ENCODE peak calls at places on chromosomes 12 and 14, in nine cellular contexts. Y is left ventricle myocardium inferior, D is GM13977, F is psoas muscle, J is HFFc6, K is dorsolateral prefrontal cortex, R is AG09309, P is cardiac fibroblast, O is astrocyte. S is an unnamed sample.

GRCh38 chr14:80930836-80931389 is 10.6 kb downstream of the CEP128 start:
- DNase-seq in Y (no peak), D (peak), F (no peak), J (peak), K (no peak), R (peak), P (peak), O (peak), S (no peak)

GRCh38 chr12:3135522-3136461 is 58.6 kb downstream of the TSPAN9 start:
- DNase-seq in Y (no peak), D (peak), F (no peak), J (peak), K (no peak), R (peak), P (peak), O (peak), S (peak)

GRCh38 chr14:91897121-91897701 is 29.9 kb upstream of the TC2N start:
- DNase-seq in Y (peak), D (no peak), F (peak), J (peak), K (peak), R (peak), P (peak), O (peak), S (no peak)

GRCh38 chr12:119179335-119180021 is 747 bp downstream of the HSPB8 start:
- DNase-seq in Y (no peak), D (no peak), F (no peak), J (peak), K (no peak), R (no peak), P (peak), O (peak), S (no peak)

GRCh38 chr14:82070040-82070439 is 536.4 kb upstream of the SEL1L start:
- DNase-seq in Y (no peak), D (no peak), F (no peak), J (no peak), K (no peak), R (no peak), P (no peak), O (no peak), S (no peak)

GRCh38 chr12:49296034-49296835 is 1.3 kb downstream of the PRPH start:
- DNase-seq in Y (no peak), D (peak), F (peak), J (no peak), K (no peak), R (no peak), P (no peak), O (no peak), S (no peak)

GRCh38 chr12:3489057-3489456 is 1.9 kb upstream of the PRMT8 start:
- DNase-seq in Y (no peak), D (no peak), F (no peak), J (no peak), K (no peak), R (peak), P (peak), O (peak), S (no peak)

GRCh38 chr12:31590730-31591307 is at the start of gene DENND5B:
- DNase-seq in Y (peak), D (peak), F (peak), J (peak), K (peak), R (no peak), P (peak), O (peak), S (peak)

GRCh38 chr12:58564721-58565120 is 355.6 kb downstream of the LRIG3 start:
- DNase-seq in Y (no peak), D (no peak), F (no peak), J (no peak), K (no peak), R (no peak), P (no peak), O (peak), S (no peak)

GRCh38 chr12:113802966-113803828 is 162.9 kb downstream of the RBM19 start:
- DNase-seq in Y (no peak), D (no peak), F (no peak), J (no peak), K (no peak), R (no peak), P (no peak), O (no peak), S (no peak)

GRCh38 chr14:89236846-89237245 is 180.2 kb downstream of the FOXN3 start:
- DNase-seq in Y (no peak), D (no peak), F (no peak), J (no peak), K (no peak), R (no peak), P (no peak), O (no peak), S (no peak)

GRCh38 chr14:90575781-90576180 is 179.0 kb downstream of the CALM1 start:
- DNase-seq in Y (no peak), D (no peak), F (no peak), J (no peak), K (no peak), R (no peak), P (no peak), O (no peak), S (no peak)

GRCh38 chr14:54355698-54356097 is 41.1 kb upstream of the CDKN3 start:
- DNase-seq in Y (no peak), D (no peak), F (no peak), J (no peak), K (no peak), R (no peak), P (no peak), O (no peak), S (no peak)

GRCh38 chr14:51576112-51576420 is 75.6 kb upstream of the FRMD6 start:
- DNase-seq in Y (no peak), D (no peak), F (no peak), J (no peak), K (no peak), R (no peak), P (peak), O (peak), S (no peak)

GRCh38 chr14:74508844-74509428 is 15.4 kb downstream of the ISCA2 start:
- DNase-seq in Y (no peak), D (no peak), F (peak), J (no peak), K (no peak), R (no peak), P (no peak), O (no peak), S (no peak)

GRCh38 chr14:34554540-34555250 is 15.2 kb upstream of the EAPP start:
- DNase-seq in Y (no peak), D (peak), F (no peak), J (peak), K (no peak), R (no peak), P (no peak), O (no peak), S (peak)

GRCh38 chr12:65682145-65682544 is 142.1 kb upstream of the HMGA2 start:
- DNase-seq in Y (no peak), D (no peak), F (no peak), J (no peak), K (no peak), R (no peak), P (no peak), O (no peak), S (no peak)

GRCh38 chr12:59459966-59460365 is 135.9 kb upstream of the SLC16A7 start:
- DNase-seq in Y (no peak), D (no peak), F (no peak), J (peak), K (no peak), R (no peak), P (peak), O (peak), S (no peak)

GRCh38 chr12:131985145-131985875 is 35.6 kb downstream of the EP400 start:
- DNase-seq in Y (peak), D (no peak), F (no peak), J (no peak), K (no peak), R (no peak), P (no peak), O (no peak), S (no peak)

GRCh38 chr14:50067723-50068495 is 48.5 kb downstream of the VCPKMT start:
- DNase-seq in Y (no peak), D (no peak), F (no peak), J (peak), K (no peak), R (peak), P (peak), O (peak), S (peak)

GRCh38 chr14:104221636-104222375 is 83.4 kb downstream of the KIF26A start:
- DNase-seq in Y (no peak), D (no peak), F (peak), J (no peak), K (peak), R (no peak), P (no peak), O (no peak), S (no peak)

GRCh38 chr14:63438065-63438757 is 105.0 kb downstream of the PPP2R5E start:
- DNase-seq in Y (peak), D (no peak), F (peak), J (peak), K (no peak), R (peak), P (peak), O (peak), S (peak)

GRCh38 chr12:89309452-89309802 is 42.9 kb downstream of the DUSP6 start:
- DNase-seq in Y (no peak), D (no peak), F (no peak), J (no peak), K (no peak), R (no peak), P (no peak), O (no peak), S (no peak)

GRCh38 chr14:92954933-92955332 is 32.0 kb downstream of the CHGA start:
- DNase-seq in Y (no peak), D (no peak), F (no peak), J (no peak), K (no peak), R (no peak), P (no peak), O (no peak), S (no peak)

GRCh38 chr14:58479975-58480374 is 52.5 kb downstream of the KIAA0586 start:
- DNase-seq in Y (no peak), D (no peak), F (no peak), J (no peak), K (no peak), R (no peak), P (no peak), O (no peak), S (no peak)

GRCh38 chr14:78933948-78934524 is 763.9 kb downstream of the NRXN3 start:
- DNase-seq in Y (no peak), D (peak), F (no peak), J (peak), K (no peak), R (no peak), P (peak), O (peak), S (no peak)

GRCh38 chr12:2624543-2625266 is 170.1 kb upstream of the FKBP4 start:
- DNase-seq in Y (no peak), D (no peak), F (peak), J (peak), K (no peak), R (no peak), P (no peak), O (peak), S (no peak)

GRCh38 chr12:122790393-122791075 is 16.2 kb downstream of the CCDC62 start:
- DNase-seq in Y (no peak), D (no peak), F (no peak), J (peak), K (no peak), R (no peak), P (peak), O (peak), S (no peak)

GRCh38 chr12:127241056-127241830 is 1025.7 kb upstream of the TMEM132C start:
- DNase-seq in Y (no peak), D (no peak), F (peak), J (no peak), K (no peak), R (no peak), P (peak), O (peak), S (peak)

GRCh38 chr14:56294125-56294524 is 175.9 kb downstream of the PELI2 start:
- DNase-seq in Y (no peak), D (no peak), F (no peak), J (no peak), K (no peak), R (no peak), P (no peak), O (no peak), S (no peak)
- TF ChIP-seq CTCF in Y (no peak), D (no peak), F (no peak), J (peak), K (no peak), R (no peak), P (no peak), O (no peak), S (no peak)

DNA sequence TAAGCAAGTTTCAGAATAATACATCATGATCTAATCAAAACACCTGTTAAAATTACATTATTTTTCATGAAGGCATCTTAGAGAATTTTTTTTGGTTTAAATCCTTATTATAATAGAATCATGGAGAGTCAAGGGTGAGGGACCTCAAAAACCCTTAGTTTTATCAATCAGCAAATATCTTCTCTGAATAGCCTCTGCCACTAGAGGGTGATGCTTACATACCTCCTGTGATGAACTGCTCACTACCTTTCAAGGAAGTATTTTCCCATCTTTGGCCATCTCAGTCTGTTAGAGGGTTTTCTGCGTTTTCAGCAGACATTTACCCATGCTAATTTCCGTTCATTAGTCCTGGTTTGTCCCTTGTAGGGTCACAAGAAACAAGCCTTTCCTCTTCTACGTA is 200.2 kb downstream of the TRHDE start:
- DNase-seq in Y (no peak), D (no peak), F (no peak), J (no peak), K (no peak), R (no peak), P (no peak), O (no peak), S (no peak)
- TF ChIP-seq CTCF in Y (no peak), D (no peak), F (peak), J (peak), K (no peak), R (no peak), P (no peak), O (no peak), S (no peak)

GRCh38 chr14:88142990-88143389 is 138.1 kb downstream of the GPR65 start:
- DNase-seq in Y (no peak), D (no peak), F (no peak), J (no peak), K (no peak), R (no peak), P (no peak), O (no peak), S (no peak)

GRCh38 chr14:88140874-88141273 is 135.9 kb downstream of the GPR65 start:
- DNase-seq in Y (no peak), D (no peak), F (no peak), J (no peak), K (no peak), R (no peak), P (no peak), O (no peak), S (no peak)

GRCh38 chr14:88146881-88147649 is 142.1 kb downstream of the GPR65 start:
- DNase-seq in Y (no peak), D (no peak), F (no peak), J (no peak), K (no peak), R (no peak), P (no peak), O (no peak), S (no peak)

DNA sequence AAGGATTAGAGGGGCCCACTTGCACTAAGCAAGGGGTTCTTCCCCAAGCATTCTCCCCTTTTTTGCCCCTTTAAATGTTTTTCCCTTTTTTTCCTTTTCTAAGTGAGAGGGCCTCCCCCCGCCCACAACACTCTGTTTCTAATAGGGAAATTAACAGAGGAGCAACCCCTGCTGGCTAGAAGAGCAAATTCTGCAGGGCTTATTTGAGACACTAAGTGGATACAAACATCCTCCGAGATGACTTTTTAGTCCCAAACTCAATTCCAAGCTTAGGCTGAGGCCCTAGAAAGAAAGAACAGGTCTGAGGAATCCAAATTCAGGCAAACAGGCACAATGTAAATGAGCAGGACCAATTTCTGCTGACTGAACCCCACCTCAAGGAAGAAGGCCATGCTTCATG is 138.9 kb downstream of the GPR65 start:
- DNase-seq in Y (no peak), D (no peak), F (no peak), J (no peak), K (no peak), R (no peak), P (no peak), O (no peak), S (no peak)
- TF ChIP-seq CTCF in Y (no peak), D (no peak), F (no peak), J (no peak), K (no peak), R (no peak), P (no peak), O (no peak), S (no peak)

DNA sequence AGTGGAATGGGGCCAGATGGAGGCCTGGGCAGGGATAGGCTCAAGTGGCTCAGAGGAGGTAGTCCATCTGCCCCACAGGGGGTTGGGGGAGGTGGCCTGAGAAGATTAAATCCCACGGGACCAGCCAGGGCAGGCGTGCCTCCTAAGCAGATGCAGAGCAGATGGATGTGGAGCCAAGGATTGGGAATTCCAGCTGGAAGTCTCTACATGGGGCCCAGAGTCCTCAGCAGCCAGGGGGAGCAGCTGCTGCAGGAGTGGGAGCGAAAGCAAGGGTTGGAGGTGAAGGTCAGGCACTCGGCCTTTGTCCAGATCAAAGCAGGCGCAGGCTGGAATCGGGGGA is 42.4 kb upstream of the VRK1 start:
- DNase-seq in Y (no peak), D (no peak), F (no peak), J (no peak), K (no peak), R (no peak), P (no peak), O (no peak), S (peak)
- TF ChIP-seq CTCF in Y (no peak), D (no peak), F (no peak), J (no peak), K (peak), R (no peak), P (no peak), O (no peak), S (no peak)

GRCh38 chr12:26629864-26630263 is 203.1 kb downstream of the ITPR2 start:
- DNase-seq in Y (no peak), D (no peak), F (no peak), J (no peak), K (no peak), R (no peak), P (peak), O (peak), S (no peak)
- TF ChIP-seq CTCF in Y (peak), D (no peak), F (peak), J (peak), K (peak), R (peak), P (peak), O (peak), S (no peak)

GRCh38 chr14:94823556-94824341 is 53.8 kb upstream of the GSC start:
- DNase-seq in Y (no peak), D (no peak), F (no peak), J (no peak), K (no peak), R (no peak), P (no peak), O (peak), S (no peak)
- TF ChIP-seq CTCF in Y (no peak), D (no peak), F (no peak), J (no peak), K (no peak), R (no peak), P (no peak), O (peak), S (no peak)